ENCODE peak calls at places on chromosomes 16 and 17, in five cellular contexts. O is GM13976, V is GM10248, H is cardiac muscle cell, Q is neural progenitor cell. R is an unnamed sample.

GRCh38 chr16:58393138-58393504 is 850 bp downstream of the GINS3 start:
- DNase-seq in O (peak; percentile 37), V (peak; percentile 29), H (no peak), Q (peak; percentile 23), R (peak; percentile 55)

GRCh38 chr16:54511181-54511731 is 224.7 kb upstream of the IRX3 start:
- DNase-seq in O (no peak), V (no peak), H (no peak), Q (peak; percentile 36), R (no peak)

GRCh38 chr16:1474471-1474795 is 395 bp downstream of the CLCN7 start:
- DNase-seq in O (no peak), V (no peak), H (no peak), Q (peak; percentile 57), R (no peak)

GRCh38 chr17:72514888-72515287 is 394.1 kb downstream of the SOX9 start:
- DNase-seq in O (no peak), V (no peak), H (no peak), Q (no peak), R (no peak)

GRCh38 chr16:53504161-53504663 is 1.2 kb upstream of the AKTIP start:
- DNase-seq in O (no peak), V (no peak), H (peak; percentile 27), Q (peak; percentile 42), R (no peak)

GRCh38 chr16:16022683-16023064 is 73.3 kb downstream of the ABCC1 start:
- DNase-seq in O (no peak), V (no peak), H (no peak), Q (no peak), R (no peak)

GRCh38 chr16:56835330-56835729 is 29.7 kb upstream of the SLC12A3 start:
- DNase-seq in O (no peak), V (no peak), H (no peak), Q (no peak), R (no peak)

GRCh38 chr17:38871992-38872605 is 2.2 kb downstream of the LASP1 start:
- DNase-seq in O (no peak), V (no peak), H (no peak), Q (no peak), R (no peak)

GRCh38 chr17:51508048-51508447 is 247.7 kb downstream of the UTP18 start:
- DNase-seq in O (no peak), V (no peak), H (no peak), Q (no peak), R (no peak)

GRCh38 chr17:17344507-17345293 is 41.5 kb downstream of the NT5M start:
- DNase-seq in O (no peak), V (no peak), H (no peak), Q (no peak), R (no peak)

GRCh38 chr16:8621572-8622314 is at the start of gene METTL22:
- DNase-seq in O (peak; percentile 100), V (peak; percentile 100), H (peak; percentile 95), Q (peak; percentile 96), R (peak; percentile 98)

GRCh38 chr17:45277992-45278391 is 16.1 kb upstream of the SPATA32 start:
- DNase-seq in O (no peak), V (no peak), H (peak; percentile 42), Q (no peak), R (no peak)

GRCh38 chr16:24309222-24309905 is 53.2 kb downstream of the CACNG3 start:
- DNase-seq in O (no peak), V (no peak), H (no peak), Q (peak; percentile 13), R (no peak)

GRCh38 chr16:13634921-13635320 is 285.0 kb upstream of the ERCC4 start:
- DNase-seq in O (no peak), V (no peak), H (no peak), Q (no peak), R (no peak)

GRCh38 chr17:29873476-29873875 is 56.6 kb downstream of the SSH2 start:
- DNase-seq in O (no peak), V (no peak), H (no peak), Q (no peak), R (no peak)

GRCh38 chr17:41496803-41497484 is 7.2 kb upstream of the KRT36 start:
- DNase-seq in O (peak; percentile 76), V (peak; percentile 67), H (peak; percentile 61), Q (peak; percentile 76), R (peak; percentile 60)

GRCh38 chr17:19386974-19387920 is at the start of gene MFAP4:
- DNase-seq in O (no peak), V (no peak), H (peak; percentile 58), Q (peak; percentile 80), R (no peak)

GRCh38 chr17:19753049-19753444 is 4.9 kb upstream of the ALDH3A1 start:
- DNase-seq in O (no peak), V (no peak), H (no peak), Q (no peak), R (no peak)

GRCh38 chr17:29124931-29125270 is 55.3 kb downstream of the MYO18A start:
- DNase-seq in O (no peak), V (no peak), H (no peak), Q (no peak), R (no peak)

GRCh38 chr17:4858880-4859260 is 25.7 kb downstream of the MINK1 start:
- DNase-seq in O (no peak), V (no peak), H (no peak), Q (no peak), R (no peak)

GRCh38 chr17:56913867-56914640 is at the start of gene TRIM25:
- DNase-seq in O (peak; percentile 97), V (peak; percentile 97), H (peak; percentile 87), Q (peak; percentile 88), R (peak; percentile 96)

GRCh38 chr16:48330847-48331204 is 54.4 kb downstream of the SIAH1 start:
- DNase-seq in O (no peak), V (no peak), H (no peak), Q (no peak), R (no peak)

GRCh38 chr17:31550389-31551056 is 159.0 kb downstream of the RAB11FIP4 start:
- DNase-seq in O (no peak), V (no peak), H (no peak), Q (no peak), R (no peak)

GRCh38 chr17:3555189-3555796 is 2.3 kb downstream of the TRPV3 start:
- DNase-seq in O (no peak), V (no peak), H (no peak), Q (no peak), R (no peak)

DNA sequence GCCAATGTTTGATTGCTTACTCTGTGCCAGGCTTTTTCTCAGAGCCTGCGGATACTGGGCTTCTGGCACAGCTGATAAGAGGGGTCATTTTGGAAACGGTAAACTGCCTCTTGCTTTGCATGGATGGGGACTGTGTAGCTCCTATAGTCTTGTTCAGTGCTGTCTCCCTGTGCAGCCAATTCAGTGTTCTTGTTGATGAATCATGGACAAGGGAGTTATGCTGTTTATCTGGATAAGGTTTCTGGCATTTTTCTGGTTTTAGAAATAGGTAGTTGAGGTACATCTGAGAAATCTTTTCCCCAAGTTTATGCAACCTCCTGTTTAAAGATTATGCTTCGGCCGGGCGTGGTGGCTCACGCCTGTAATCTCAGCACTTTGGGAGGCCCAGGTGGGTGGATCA is 16.7 kb upstream of the TANGO6 start:
- DNase-seq in O (no peak), V (no peak), H (no peak), Q (no peak), R (no peak)
- TF ChIP-seq CTCF in O (no peak), V (no peak), H (no peak), Q (no peak), R (no peak)

GRCh38 chr17:75808905-75809621 is 24.5 kb downstream of the UNK start:
- DNase-seq in O (peak; percentile 82), V (peak; percentile 80), H (peak; percentile 46), Q (no peak), R (peak; percentile 74)
- TF ChIP-seq CTCF in O (no peak), V (no peak), H (no peak), Q (no peak), R (no peak)

GRCh38 chr17:68432086-68432864 is 25.0 kb downstream of the WIPI1 start:
- DNase-seq in O (no peak), V (no peak), H (no peak), Q (no peak), R (no peak)

GRCh38 chr17:68429881-68430280 is 27.4 kb downstream of the WIPI1 start:
- DNase-seq in O (no peak), V (no peak), H (no peak), Q (no peak), R (no peak)

GRCh38 chr17:68431045-68431608 is 26.2 kb downstream of the WIPI1 start:
- DNase-seq in O (no peak), V (no peak), H (no peak), Q (no peak), R (no peak)

GRCh38 chr17:68433211-68433610 is 24.1 kb downstream of the WIPI1 start:
- DNase-seq in O (no peak), V (no peak), H (no peak), Q (no peak), R (no peak)

DNA sequence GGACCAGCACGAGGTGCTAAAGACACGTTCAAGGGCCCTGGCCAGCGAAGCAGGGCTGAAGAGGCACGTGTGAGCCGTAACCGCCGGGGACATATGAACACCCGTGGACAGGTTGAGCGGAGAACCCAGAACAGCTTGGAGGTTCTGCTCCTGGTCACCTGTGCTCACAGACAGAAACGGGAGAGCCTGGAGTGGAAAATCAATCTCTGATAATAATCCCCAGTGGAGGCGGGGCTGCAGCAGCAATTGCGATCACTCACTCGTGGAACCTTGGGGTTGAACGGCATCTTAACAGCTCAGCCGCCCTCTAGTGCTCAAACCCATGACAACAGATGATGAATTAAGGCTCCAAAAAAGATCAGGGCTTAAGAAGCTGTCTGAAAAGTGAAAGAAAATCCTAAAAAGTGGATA is 25.6 kb downstream of the WIPI1 start:
- DNase-seq in O (peak; percentile 43), V (peak; percentile 30), H (peak; percentile 44), Q (peak; percentile 65), R (no peak)
- TF ChIP-seq CTCF in O (peak; percentile 19), V (no peak), H (peak; percentile 27), Q (peak; percentile 60), R (no peak)

DNA sequence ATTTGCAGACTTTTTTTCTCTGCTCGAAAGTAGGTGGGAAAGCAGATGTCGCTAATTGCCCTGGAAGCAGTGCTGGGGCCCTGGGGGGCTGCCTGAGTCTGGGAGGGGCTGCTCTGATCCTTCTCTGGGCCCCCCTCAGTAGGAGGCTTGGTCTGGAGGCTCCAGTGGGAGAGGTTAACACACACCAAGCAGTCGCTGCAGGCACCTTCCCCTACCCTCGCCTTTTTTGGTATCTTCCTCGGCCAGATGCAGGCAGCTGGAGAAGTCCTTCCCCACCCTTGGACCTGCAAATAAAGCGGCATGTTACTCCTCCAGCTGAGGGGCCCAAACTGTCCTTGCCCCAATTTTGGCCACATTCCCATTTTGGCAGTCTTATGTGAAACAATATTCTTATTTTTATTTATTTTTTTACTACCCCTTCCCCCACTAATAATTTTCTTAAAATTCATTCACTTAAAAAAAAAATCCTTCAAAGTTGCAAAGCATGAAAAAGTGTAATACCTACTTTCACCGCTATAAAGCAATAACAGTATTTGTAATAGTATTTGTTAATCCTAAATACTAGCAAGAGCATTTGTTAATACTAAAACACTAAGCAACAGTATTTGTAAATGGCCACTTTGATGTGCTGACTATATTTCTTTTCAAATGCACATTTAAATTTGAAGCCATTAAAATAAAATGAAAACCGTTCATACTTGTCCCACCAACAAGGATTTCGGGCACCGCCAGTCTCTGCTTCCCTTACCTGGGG is 15.0 kb downstream of the C16orf46 start:
- DNase-seq in O (no peak), V (no peak), H (no peak), Q (no peak), R (no peak)
- TF ChIP-seq CTCF in O (no peak), V (no peak), H (no peak), Q (no peak), R (no peak)

R was measured in GM20000.